ENCODE peak calls at places on chromosomes 2 and 18, in nine cellular contexts. One of them, this sample, is unnamed.

GRCh38 chr2:160752475-160753330 is 259.1 kb upstream of the RBMS1 start:
- DNase-seq in stomach: no peak
- DNase-seq in B cell: no peak
- DNase-seq in head of caudate nucleus: no peak
- DNase-seq in Caki2: no peak
- DNase-seq in HT1080: peak
- DNase-seq in smooth muscle cell of the brain vasculature: no peak
- DNase-seq in HuH-7.5: peak
- DNase-seq in esophagus squamous epithelium: no peak
- DNase-seq in this sample: no peak

GRCh38 chr18:24262097-24262496 is 123.2 kb downstream of the CABYR start:
- DNase-seq in esophagus squamous epithelium: no peak
- DNase-seq in head of caudate nucleus: no peak
- DNase-seq in B cell: no peak
- DNase-seq in Caki2: no peak
- DNase-seq in HuH-7.5: no peak
- DNase-seq in stomach: no peak
- DNase-seq in smooth muscle cell of the brain vasculature: no peak
- DNase-seq in HT1080: no peak
- DNase-seq in this sample: no peak

GRCh38 chr2:18272148-18272494 is 288.3 kb downstream of the RDH14 start:
- DNase-seq in stomach: no peak
- DNase-seq in head of caudate nucleus: no peak
- DNase-seq in Caki2: no peak
- DNase-seq in HuH-7.5: no peak
- DNase-seq in smooth muscle cell of the brain vasculature: no peak
- DNase-seq in B cell: no peak
- DNase-seq in esophagus squamous epithelium: no peak
- DNase-seq in HT1080: no peak
- DNase-seq in this sample: no peak

GRCh38 chr2:5695641-5696350 is 3.6 kb downstream of the SOX11 start:
- DNase-seq in B cell: no peak
- DNase-seq in HT1080: no peak
- DNase-seq in head of caudate nucleus: peak
- DNase-seq in HuH-7.5: no peak
- DNase-seq in Caki2: no peak
- DNase-seq in smooth muscle cell of the brain vasculature: no peak
- DNase-seq in esophagus squamous epithelium: no peak
- DNase-seq in stomach: no peak
- DNase-seq in this sample: no peak

GRCh38 chr2:202064206-202064880 is 8.7 kb upstream of the KIAA2012 start:
- DNase-seq in HT1080: peak
- DNase-seq in head of caudate nucleus: peak
- DNase-seq in Caki2: peak
- DNase-seq in B cell: no peak
- DNase-seq in smooth muscle cell of the brain vasculature: peak
- DNase-seq in HuH-7.5: no peak
- DNase-seq in stomach: no peak
- DNase-seq in esophagus squamous epithelium: no peak
- DNase-seq in this sample: no peak

GRCh38 chr2:149329470-149330126 is 789 bp upstream of the LYPD6 start:
- DNase-seq in head of caudate nucleus: peak
- DNase-seq in Caki2: peak
- DNase-seq in stomach: peak
- DNase-seq in HT1080: peak
- DNase-seq in B cell: peak
- DNase-seq in smooth muscle cell of the brain vasculature: no peak
- DNase-seq in HuH-7.5: peak
- DNase-seq in esophagus squamous epithelium: no peak
- DNase-seq in this sample: peak

GRCh38 chr18:39846277-39846676 is 2108.8 kb upstream of the PIK3C3 start:
- DNase-seq in stomach: no peak
- DNase-seq in HT1080: no peak
- DNase-seq in smooth muscle cell of the brain vasculature: no peak
- DNase-seq in HuH-7.5: no peak
- DNase-seq in head of caudate nucleus: no peak
- DNase-seq in B cell: no peak
- DNase-seq in esophagus squamous epithelium: no peak
- DNase-seq in Caki2: no peak
- DNase-seq in this sample: peak

GRCh38 chr2:149597050-149598013 is 9.8 kb upstream of the MMADHC start:
- DNase-seq in stomach: peak
- DNase-seq in smooth muscle cell of the brain vasculature: no peak
- DNase-seq in Caki2: peak
- DNase-seq in esophagus squamous epithelium: no peak
- DNase-seq in HT1080: peak
- DNase-seq in HuH-7.5: peak
- DNase-seq in head of caudate nucleus: peak
- DNase-seq in B cell: peak
- DNase-seq in this sample: peak

GRCh38 chr2:241855245-241855887 is 3.3 kb downstream of the PDCD1 start:
- DNase-seq in smooth muscle cell of the brain vasculature: no peak
- DNase-seq in Caki2: no peak
- DNase-seq in HT1080: no peak
- DNase-seq in B cell: no peak
- DNase-seq in HuH-7.5: no peak
- DNase-seq in stomach: no peak
- DNase-seq in esophagus squamous epithelium: no peak
- DNase-seq in head of caudate nucleus: no peak
- DNase-seq in this sample: no peak

GRCh38 chr18:67410671-67411070 is 105.8 kb downstream of the DSEL start:
- DNase-seq in HT1080: no peak
- DNase-seq in esophagus squamous epithelium: no peak
- DNase-seq in stomach: no peak
- DNase-seq in Caki2: no peak
- DNase-seq in HuH-7.5: no peak
- DNase-seq in head of caudate nucleus: no peak
- DNase-seq in B cell: no peak
- DNase-seq in smooth muscle cell of the brain vasculature: no peak
- DNase-seq in this sample: no peak

GRCh38 chr2:120317180-120317533 is 28.8 kb upstream of the INHBB start:
- DNase-seq in stomach: no peak
- DNase-seq in esophagus squamous epithelium: no peak
- DNase-seq in head of caudate nucleus: no peak
- DNase-seq in Caki2: no peak
- DNase-seq in HT1080: no peak
- DNase-seq in smooth muscle cell of the brain vasculature: no peak
- DNase-seq in B cell: no peak
- DNase-seq in HuH-7.5: no peak
- DNase-seq in this sample: no peak

GRCh38 chr2:24297663-24298062 is 62.7 kb downstream of the ITSN2 start:
- DNase-seq in B cell: no peak
- DNase-seq in stomach: no peak
- DNase-seq in smooth muscle cell of the brain vasculature: no peak
- DNase-seq in HT1080: no peak
- DNase-seq in Caki2: no peak
- DNase-seq in head of caudate nucleus: no peak
- DNase-seq in HuH-7.5: no peak
- DNase-seq in esophagus squamous epithelium: no peak
- DNase-seq in this sample: no peak

GRCh38 chr2:79512442-79513401 is at the start of gene CTNNA2:
- DNase-seq in B cell: peak
- DNase-seq in stomach: peak
- DNase-seq in HuH-7.5: peak
- DNase-seq in Caki2: peak
- DNase-seq in smooth muscle cell of the brain vasculature: no peak
- DNase-seq in head of caudate nucleus: peak
- DNase-seq in esophagus squamous epithelium: no peak
- DNase-seq in HT1080: no peak
- DNase-seq in this sample: peak

GRCh38 chr2:203808041-203808750 is 59.4 kb upstream of the CTLA4 start:
- DNase-seq in head of caudate nucleus: no peak
- DNase-seq in HuH-7.5: no peak
- DNase-seq in stomach: no peak
- DNase-seq in HT1080: peak
- DNase-seq in Caki2: no peak
- DNase-seq in B cell: no peak
- DNase-seq in smooth muscle cell of the brain vasculature: peak
- DNase-seq in esophagus squamous epithelium: no peak
- DNase-seq in this sample: no peak

GRCh38 chr2:128557069-128557468 is 238.4 kb upstream of the HS6ST1 start:
- DNase-seq in esophagus squamous epithelium: no peak
- DNase-seq in smooth muscle cell of the brain vasculature: no peak
- DNase-seq in Caki2: no peak
- DNase-seq in B cell: no peak
- DNase-seq in HuH-7.5: no peak
- DNase-seq in head of caudate nucleus: no peak
- DNase-seq in HT1080: no peak
- DNase-seq in stomach: peak
- DNase-seq in this sample: no peak

GRCh38 chr2:10286216-10287037 is 16.3 kb upstream of the HPCAL1 start:
- DNase-seq in B cell: no peak
- DNase-seq in HuH-7.5: no peak
- DNase-seq in stomach: peak
- DNase-seq in Caki2: peak
- DNase-seq in HT1080: no peak
- DNase-seq in smooth muscle cell of the brain vasculature: no peak
- DNase-seq in head of caudate nucleus: peak
- DNase-seq in esophagus squamous epithelium: no peak
- DNase-seq in this sample: no peak

GRCh38 chr2:204024503-204024902 is 87.9 kb downstream of the ICOS start:
- DNase-seq in smooth muscle cell of the brain vasculature: peak
- DNase-seq in B cell: no peak
- DNase-seq in stomach: peak
- DNase-seq in HT1080: peak
- DNase-seq in Caki2: peak
- DNase-seq in head of caudate nucleus: peak
- DNase-seq in HuH-7.5: peak
- DNase-seq in esophagus squamous epithelium: no peak
- DNase-seq in this sample: peak

GRCh38 chr18:60017371-60017770 is 117.6 kb downstream of the PMAIP1 start:
- DNase-seq in esophagus squamous epithelium: no peak
- DNase-seq in HT1080: no peak
- DNase-seq in stomach: no peak
- DNase-seq in B cell: no peak
- DNase-seq in HuH-7.5: no peak
- DNase-seq in Caki2: no peak
- DNase-seq in head of caudate nucleus: no peak
- DNase-seq in smooth muscle cell of the brain vasculature: no peak
- DNase-seq in this sample: no peak

GRCh38 chr2:23366720-23367119 is 18.3 kb upstream of the KLHL29 start:
- DNase-seq in HuH-7.5: no peak
- DNase-seq in smooth muscle cell of the brain vasculature: no peak
- DNase-seq in esophagus squamous epithelium: no peak
- DNase-seq in stomach: no peak
- DNase-seq in head of caudate nucleus: no peak
- DNase-seq in HT1080: peak
- DNase-seq in B cell: no peak
- DNase-seq in Caki2: no peak
- DNase-seq in this sample: no peak

GRCh38 chr2:99205491-99205890 is 24.5 kb downstream of the MRPL30 start:
- DNase-seq in esophagus squamous epithelium: no peak
- DNase-seq in stomach: no peak
- DNase-seq in Caki2: peak
- DNase-seq in B cell: no peak
- DNase-seq in HuH-7.5: no peak
- DNase-seq in smooth muscle cell of the brain vasculature: no peak
- DNase-seq in HT1080: no peak
- DNase-seq in head of caudate nucleus: no peak
- DNase-seq in this sample: no peak

GRCh38 chr2:72576861-72577260 is 249.0 kb downstream of the EXOC6B start:
- DNase-seq in B cell: no peak
- DNase-seq in HT1080: no peak
- DNase-seq in head of caudate nucleus: no peak
- DNase-seq in esophagus squamous epithelium: no peak
- DNase-seq in HuH-7.5: no peak
- DNase-seq in Caki2: no peak
- DNase-seq in stomach: no peak
- DNase-seq in smooth muscle cell of the brain vasculature: no peak
- DNase-seq in this sample: no peak

GRCh38 chr2:239252433-239253200 is 148.2 kb downstream of the HDAC4 start:
- DNase-seq in head of caudate nucleus: peak
- DNase-seq in Caki2: no peak
- DNase-seq in stomach: no peak
- DNase-seq in HT1080: no peak
- DNase-seq in esophagus squamous epithelium: no peak
- DNase-seq in HuH-7.5: no peak
- DNase-seq in smooth muscle cell of the brain vasculature: no peak
- DNase-seq in B cell: peak
- DNase-seq in this sample: no peak

GRCh38 chr2:14263053-14263452 is 369.5 kb upstream of the LRATD1 start:
- DNase-seq in HuH-7.5: no peak
- DNase-seq in stomach: no peak
- DNase-seq in Caki2: no peak
- DNase-seq in head of caudate nucleus: no peak
- DNase-seq in B cell: no peak
- DNase-seq in smooth muscle cell of the brain vasculature: no peak
- DNase-seq in HT1080: no peak
- DNase-seq in esophagus squamous epithelium: no peak
- DNase-seq in this sample: no peak

GRCh38 chr2:74233648-74234047 is 35.2 kb downstream of the MTHFD2 start:
- DNase-seq in Caki2: no peak
- DNase-seq in HT1080: no peak
- DNase-seq in stomach: peak
- DNase-seq in B cell: no peak
- DNase-seq in smooth muscle cell of the brain vasculature: no peak
- DNase-seq in esophagus squamous epithelium: no peak
- DNase-seq in HuH-7.5: no peak
- DNase-seq in head of caudate nucleus: no peak
- DNase-seq in this sample: no peak

GRCh38 chr18:50286391-50287027 is 983 bp downstream of the CXXC1 start:
- DNase-seq in HuH-7.5: no peak
- DNase-seq in HT1080: peak
- DNase-seq in esophagus squamous epithelium: no peak
- DNase-seq in B cell: no peak
- DNase-seq in smooth muscle cell of the brain vasculature: no peak
- DNase-seq in Caki2: peak
- DNase-seq in head of caudate nucleus: no peak
- DNase-seq in stomach: no peak
- DNase-seq in this sample: peak

GRCh38 chr2:176637134-176637496 is 367.9 kb downstream of the MTX2 start:
- DNase-seq in HT1080: no peak
- DNase-seq in B cell: peak
- DNase-seq in stomach: no peak
- DNase-seq in Caki2: no peak
- DNase-seq in head of caudate nucleus: no peak
- DNase-seq in HuH-7.5: no peak
- DNase-seq in esophagus squamous epithelium: no peak
- DNase-seq in smooth muscle cell of the brain vasculature: no peak
- DNase-seq in this sample: no peak

GRCh38 chr2:44433841-44434240 is 72.1 kb downstream of the CAMKMT start:
- DNase-seq in head of caudate nucleus: no peak
- DNase-seq in smooth muscle cell of the brain vasculature: no peak
- DNase-seq in Caki2: no peak
- DNase-seq in esophagus squamous epithelium: no peak
- DNase-seq in HT1080: no peak
- DNase-seq in B cell: no peak
- DNase-seq in HuH-7.5: no peak
- DNase-seq in stomach: no peak
- DNase-seq in this sample: no peak

GRCh38 chr18:12296457-12296856 is 11.6 kb upstream of the TUBB6 start:
- DNase-seq in Caki2: no peak
- DNase-seq in head of caudate nucleus: no peak
- DNase-seq in HuH-7.5: no peak
- DNase-seq in B cell: no peak
- DNase-seq in stomach: no peak
- DNase-seq in HT1080: no peak
- DNase-seq in smooth muscle cell of the brain vasculature: no peak
- DNase-seq in esophagus squamous epithelium: no peak
- DNase-seq in this sample: no peak

GRCh38 chr2:111161971-111162370 is 41.3 kb downstream of the BCL2L11 start:
- DNase-seq in head of caudate nucleus: peak
- DNase-seq in B cell: no peak
- DNase-seq in smooth muscle cell of the brain vasculature: no peak
- DNase-seq in HuH-7.5: no peak
- DNase-seq in HT1080: no peak
- DNase-seq in Caki2: no peak
- DNase-seq in stomach: peak
- DNase-seq in esophagus squamous epithelium: no peak
- DNase-seq in this sample: no peak

GRCh38 chr2:214193943-214194342 is 216.9 kb upstream of the VWC2L start:
- DNase-seq in smooth muscle cell of the brain vasculature: no peak
- DNase-seq in Caki2: peak
- DNase-seq in head of caudate nucleus: no peak
- DNase-seq in esophagus squamous epithelium: no peak
- DNase-seq in B cell: no peak
- DNase-seq in HuH-7.5: no peak
- DNase-seq in HT1080: peak
- DNase-seq in stomach: no peak
- DNase-seq in this sample: no peak

GRCh38 chr2:235854276-235854675 is 313.9 kb downstream of the GBX2 start:
- DNase-seq in esophagus squamous epithelium: no peak
- DNase-seq in B cell: no peak
- DNase-seq in head of caudate nucleus: no peak
- DNase-seq in smooth muscle cell of the brain vasculature: no peak
- DNase-seq in HuH-7.5: no peak
- DNase-seq in Caki2: no peak
- DNase-seq in stomach: no peak
- DNase-seq in HT1080: no peak
- DNase-seq in this sample: no peak

This sample was measured in colonic mucosa.